ENCODE peak calls at places on chromosomes 2 and 18, in ten cellular contexts. T is cardiac muscle cell; Y is HCT116; V is right atrium auricular region; I is MM.1S; Q is fibroblast of lung; S is left ventricle myocardium inferior; W is naive thymus-derived CD4-positive, alpha-beta T cell; J is PC-3; M is uterus. F is an unnamed sample.

GRCh38 chr2:215379948-215380347 is 55.9 kb downstream of the FN1 start:
- DNase-seq in T (no peak), Y (no peak), V (no peak), I (no peak), Q (no peak), S (no peak), W (no peak), J (no peak), M (no peak), F (no peak)

GRCh38 chr18:55284614-55285013 is 303.4 kb downstream of the TCF4 start:
- DNase-seq in T (no peak), Y (no peak), V (no peak), I (no peak), Q (no peak), S (no peak), W (no peak), J (no peak), M (no peak), F (no peak)

GRCh38 chr2:161552015-161552414 is 72.2 kb upstream of the SLC4A10 start:
- DNase-seq in T (no peak), Y (no peak), V (no peak), I (no peak), Q (no peak), S (no peak), W (no peak), J (no peak), M (no peak), F (no peak)

GRCh38 chr2:226618875-226619605 is 180.6 kb downstream of the IRS1 start:
- DNase-seq in T (peak; percentile 65), Y (peak; percentile 27), V (no peak), I (no peak), Q (peak; percentile 63), S (no peak), W (no peak), J (no peak), M (no peak), F (no peak)

GRCh38 chr2:146412625-146413024 is 1432.2 kb upstream of the ACVR2A start:
- DNase-seq in T (no peak), Y (peak; percentile 12), V (no peak), I (no peak), Q (no peak), S (no peak), W (no peak), J (no peak), M (no peak), F (no peak)

GRCh38 chr2:51013060-51013746 is 18.7 kb downstream of the NRXN1 start:
- DNase-seq in T (no peak), Y (peak; percentile 10), V (no peak), I (peak; percentile 21), Q (no peak), S (no peak), W (no peak), J (peak; percentile 82), M (no peak), F (peak; percentile 81)

GRCh38 chr2:73852020-73852419 is 23.3 kb downstream of the STAMBP start:
- DNase-seq in T (peak; percentile 70), Y (peak; percentile 31), V (no peak), I (no peak), Q (peak; percentile 87), S (no peak), W (no peak), J (peak; percentile 86), M (no peak), F (no peak)

GRCh38 chr2:174337337-174338154 is 2.8 kb downstream of the SP9 start:
- DNase-seq in T (peak; percentile 53), Y (no peak), V (no peak), I (peak; percentile 43), Q (peak; percentile 60), S (no peak), W (no peak), J (no peak), M (no peak), F (no peak)

GRCh38 chr2:55883339-55883738 is 40.2 kb downstream of the EFEMP1 start:
- DNase-seq in T (peak; percentile 78), Y (no peak), V (no peak), I (no peak), Q (peak; percentile 75), S (peak; percentile 34), W (no peak), J (no peak), M (peak; percentile 64), F (no peak)

GRCh38 chr2:9244985-9245544 is 38.5 kb downstream of the ASAP2 start:
- DNase-seq in T (no peak), Y (no peak), V (no peak), I (no peak), Q (peak; percentile 58), S (no peak), W (no peak), J (peak; percentile 63), M (no peak), F (no peak)

GRCh38 chr2:40543381-40543780 is 91.5 kb upstream of the SLC8A1 start:
- DNase-seq in T (no peak), Y (no peak), V (no peak), I (no peak), Q (no peak), S (no peak), W (no peak), J (no peak), M (no peak), F (no peak)

DNA sequence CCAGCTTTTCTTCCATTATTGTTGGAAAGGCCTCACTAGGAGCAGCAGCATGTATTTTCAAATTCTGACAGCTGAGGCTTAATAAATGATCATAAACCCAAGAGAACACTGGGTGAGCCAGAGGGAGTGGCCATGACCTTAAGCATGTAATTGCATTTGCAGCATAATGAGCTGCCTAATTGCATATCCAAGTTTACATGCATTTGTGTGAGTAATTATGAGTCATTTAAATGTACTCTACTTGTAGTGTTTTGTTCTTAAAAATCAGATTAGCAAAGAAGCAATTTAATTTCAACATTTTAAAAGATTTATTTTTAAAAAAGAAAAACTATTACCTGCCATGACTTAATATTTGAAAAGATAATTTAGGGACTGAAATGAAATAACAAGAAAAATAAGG is 74.8 kb downstream of the NOL10 start:
- DNase-seq in T (peak; percentile 10), Y (no peak), V (no peak), I (no peak), Q (peak; percentile 48), S (no peak), W (no peak), J (no peak), M (no peak), F (no peak)
- H3K9me3 ChIP-seq in T (no peaks in the 10 kb centered on the region), Y (no peaks in the 10 kb centered on the region), V (no peaks in the 10 kb centered on the region), I (no peaks in the 10 kb centered on the region), Q (no peaks in the 10 kb centered on the region), S (no peaks in the 10 kb centered on the region), W (no peaks in the 10 kb centered on the region), J (no peaks in the 10 kb centered on the region), M (no peaks in the 10 kb centered on the region), F (no peaks in the 10 kb centered on the region)

DNA sequence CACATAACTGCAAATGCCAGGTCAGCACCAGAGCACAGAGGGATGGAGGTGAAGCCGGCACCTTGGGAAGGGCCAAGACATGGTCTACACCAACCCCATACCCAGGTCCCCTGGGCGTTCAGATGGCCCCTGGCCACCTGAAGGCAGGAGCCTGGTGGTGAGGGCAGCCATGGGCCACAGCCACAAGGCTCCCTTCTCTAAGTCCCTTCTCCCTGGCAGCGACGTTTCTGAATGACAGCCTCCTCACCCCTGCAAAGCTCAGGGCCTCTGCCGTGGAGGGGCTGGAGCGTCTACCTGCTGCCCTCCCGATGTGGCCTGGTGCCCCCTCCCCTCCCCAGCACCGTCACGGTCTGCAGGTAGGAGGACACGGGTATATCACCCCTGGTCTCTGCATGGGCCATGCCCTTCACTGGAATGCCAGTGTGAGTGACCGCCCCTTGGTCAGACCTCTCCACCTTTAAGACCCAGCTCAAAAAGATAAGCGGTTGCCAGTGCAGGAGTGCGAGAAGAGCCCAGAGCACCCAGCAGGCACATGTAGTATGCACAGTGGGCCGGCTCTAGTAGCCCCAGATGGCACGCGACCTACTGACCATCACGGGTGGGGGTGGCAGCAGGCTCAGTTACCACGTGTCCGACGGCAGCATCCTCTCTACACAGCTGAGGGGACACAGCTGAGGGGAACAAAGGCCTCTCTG is 46.6 kb downstream of the HS6ST1 start:
- DNase-seq in T (no peak), Y (no peak), V (no peak), I (no peak), Q (no peak), S (no peak), W (no peak), J (no peak), M (no peak), F (no peak)
- H3K9me3 ChIP-seq in T (no peaks in the 10 kb centered on the region), Y (peaks cover 7% of the 10 kb centered on the region), V (peaks cover 18% of the 10 kb centered on the region), I (no peaks in the 10 kb centered on the region), Q (no peaks in the 10 kb centered on the region), S (peaks cover 19% of the 10 kb centered on the region), W (no peaks in the 10 kb centered on the region), J (no peaks in the 10 kb centered on the region), M (no peaks in the 10 kb centered on the region), F (no peaks in the 10 kb centered on the region)

DNA sequence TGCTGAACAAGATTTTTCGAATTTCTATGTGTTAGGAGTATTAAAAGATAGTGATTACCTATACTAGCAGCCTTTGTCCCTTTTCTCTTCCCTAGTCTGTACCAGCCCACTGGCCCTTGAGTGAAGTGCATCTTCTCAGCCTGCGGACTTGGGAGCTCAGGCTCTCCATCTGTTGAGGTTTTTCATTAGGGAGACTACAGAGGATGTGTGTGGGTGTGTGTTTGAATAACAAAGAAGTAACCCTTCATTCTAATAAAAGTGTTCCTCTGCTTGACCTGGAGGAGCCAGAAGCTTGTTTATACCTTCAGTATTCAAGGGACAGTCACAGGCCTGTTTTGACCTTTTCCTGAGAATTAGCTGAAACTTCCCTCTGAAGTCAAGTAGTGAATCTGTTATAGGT is 12.2 kb upstream of the HOXD1 start:
- DNase-seq in T (no peak), Y (no peak), V (no peak), I (no peak), Q (peak; percentile 70), S (no peak), W (no peak), J (no peak), M (no peak), F (no peak)
- H3K9me3 ChIP-seq in T (no peaks in the 10 kb centered on the region), Y (no peaks in the 10 kb centered on the region), V (no peaks in the 10 kb centered on the region), I (no peaks in the 10 kb centered on the region), Q (no peaks in the 10 kb centered on the region), S (no peaks in the 10 kb centered on the region), W (no peaks in the 10 kb centered on the region), J (no peaks in the 10 kb centered on the region), M (no peaks in the 10 kb centered on the region), F (no peaks in the 10 kb centered on the region)

GRCh38 chr2:38268691-38269309 is 108.3 kb downstream of the ATL2 start:
- DNase-seq in T (no peak), Y (no peak), V (no peak), I (no peak), Q (peak; percentile 69), S (no peak), W (no peak), J (peak; percentile 43), M (no peak), F (no peak)

GRCh38 chr2:38268001-38268400 is 109.1 kb downstream of the ATL2 start:
- DNase-seq in T (no peak), Y (no peak), V (no peak), I (no peak), Q (no peak), S (no peak), W (no peak), J (no peak), M (no peak), F (no peak)

GRCh38 chr2:38266382-38267051 is 110.6 kb downstream of the ATL2 start:
- DNase-seq in T (no peak), Y (no peak), V (no peak), I (no peak), Q (no peak), S (no peak), W (no peak), J (no peak), M (no peak), F (no peak)

GRCh38 chr2:38265461-38265860 is 111.6 kb downstream of the ATL2 start:
- DNase-seq in T (no peak), Y (no peak), V (no peak), I (no peak), Q (no peak), S (no peak), W (no peak), J (no peak), M (no peak), F (no peak)

GRCh38 chr2:38267270-38267925 is 109.7 kb downstream of the ATL2 start:
- DNase-seq in T (no peak), Y (no peak), V (no peak), I (no peak), Q (no peak), S (no peak), W (no peak), J (peak; percentile 40), M (no peak), F (no peak)
- H3K9me3 ChIP-seq in T (no peaks in the 10 kb centered on the region), Y (no peaks in the 10 kb centered on the region), V (no peaks in the 10 kb centered on the region), I (no peaks in the 10 kb centered on the region), Q (no peaks in the 10 kb centered on the region), S (no peaks in the 10 kb centered on the region), W (no peaks in the 10 kb centered on the region), J (no peaks in the 10 kb centered on the region), M (no peaks in the 10 kb centered on the region), F (no peaks in the 10 kb centered on the region)

F was measured in body of pancreas.